ENCODE peak calls at places on chromosomes 7 and 10, in four cellular contexts. W is Panc1, U is HepG2, M is K562. F is an unnamed sample.
A peak's percentile ranks its signal among the peaks of the same experiment; 100 is the strongest.

GRCh38 chr7:103073989-103074518 is 542 bp downstream of the FBXL13 start:
- DNase-seq in W (no peak), U (no peak), M (no peak), F (no peak)

GRCh38 chr7:103037476-103037822 is 37.1 kb downstream of the FBXL13 start:
- DNase-seq in M (no peak), W (no peak), U (peak; percentile 4), F (no peak)

GRCh38 chr7:129074361-129074871 is 19.5 kb upstream of the TNPO3 start:
- DNase-seq in U (no peak), M (no peak), W (no peak), F (no peak)

GRCh38 chr7:20083781-20084180 is 133.4 kb downstream of the MACC1 start:
- DNase-seq in M (no peak), W (no peak), U (no peak), F (no peak)

GRCh38 chr10:13787015-13787421 is 200.3 kb downstream of the PRPF18 start:
- DNase-seq in U (no peak), W (no peak), M (no peak), F (no peak)

GRCh38 chr7:133545613-133546012 is 292.7 kb downstream of the EXOC4 start:
- DNase-seq in U (no peak), M (no peak), W (no peak), F (no peak)

GRCh38 chr7:149136118-149136517 is 10.0 kb upstream of the ZNF425 start:
- DNase-seq in U (no peak), M (no peak), W (no peak), F (no peak)

GRCh38 chr7:45146531-45147379 is 10.8 kb upstream of the RAMP3 start:
- DNase-seq in W (no peak), U (no peak), M (peak; percentile 47), F (no peak)

GRCh38 chr7:66353547-66353946 is 148.4 kb downstream of the TPST1 start:
- DNase-seq in W (no peak), U (no peak), M (no peak), F (no peak)

GRCh38 chr10:99368646-99369045 is 39.5 kb downstream of the CNNM1 start:
- DNase-seq in M (no peak), U (peak; percentile 27), W (no peak), F (no peak)
- TF ChIP-seq TCF7L2 in M (no peak), U (no peak), W (no peak), F (no peak)

GRCh38 chr10:102615361-102615760 is 28.9 kb upstream of the TRIM8 start:
- DNase-seq in W (no peak), M (peak; percentile 70), U (no peak), F (no peak)

GRCh38 chr10:102613286-102613685 is 31.0 kb upstream of the TRIM8 start:
- DNase-seq in W (no peak), M (no peak), U (no peak), F (no peak)

GRCh38 chr10:102614888-102615287 is 29.4 kb upstream of the TRIM8 start:
- DNase-seq in M (no peak), W (no peak), U (no peak), F (no peak)

GRCh38 chr10:102612964-102613275 is 31.4 kb upstream of the TRIM8 start:
- DNase-seq in M (no peak), W (no peak), U (no peak), F (no peak)

DNA sequence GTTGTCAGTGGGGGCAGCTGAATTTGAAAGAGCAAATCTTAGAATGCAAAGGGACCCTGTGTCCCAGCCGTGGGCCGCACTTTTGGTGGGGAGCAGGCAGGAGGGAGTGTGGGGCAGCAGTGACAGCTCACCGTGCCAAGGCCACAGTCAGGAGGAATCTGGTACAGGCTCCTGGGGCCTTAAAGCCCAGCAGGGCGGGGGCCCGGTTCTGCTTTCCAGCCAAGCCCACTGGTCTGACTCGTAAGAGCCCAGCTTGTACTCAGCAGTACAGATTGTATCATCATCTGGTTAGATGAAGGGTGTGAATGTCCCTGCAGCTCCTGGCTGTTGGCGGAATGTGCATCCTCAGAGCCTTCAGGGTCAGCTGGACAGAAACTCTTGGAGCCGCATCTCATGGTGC is 30.5 kb upstream of the TRIM8 start:
- DNase-seq in W (no peak), U (no peak), M (no peak), F (no peak)
- H3K27ac ChIP-seq in W (no peak overlapping the region), U (no peak overlapping the region), M (no peak overlapping the region), F (no peak overlapping the region)

DNA sequence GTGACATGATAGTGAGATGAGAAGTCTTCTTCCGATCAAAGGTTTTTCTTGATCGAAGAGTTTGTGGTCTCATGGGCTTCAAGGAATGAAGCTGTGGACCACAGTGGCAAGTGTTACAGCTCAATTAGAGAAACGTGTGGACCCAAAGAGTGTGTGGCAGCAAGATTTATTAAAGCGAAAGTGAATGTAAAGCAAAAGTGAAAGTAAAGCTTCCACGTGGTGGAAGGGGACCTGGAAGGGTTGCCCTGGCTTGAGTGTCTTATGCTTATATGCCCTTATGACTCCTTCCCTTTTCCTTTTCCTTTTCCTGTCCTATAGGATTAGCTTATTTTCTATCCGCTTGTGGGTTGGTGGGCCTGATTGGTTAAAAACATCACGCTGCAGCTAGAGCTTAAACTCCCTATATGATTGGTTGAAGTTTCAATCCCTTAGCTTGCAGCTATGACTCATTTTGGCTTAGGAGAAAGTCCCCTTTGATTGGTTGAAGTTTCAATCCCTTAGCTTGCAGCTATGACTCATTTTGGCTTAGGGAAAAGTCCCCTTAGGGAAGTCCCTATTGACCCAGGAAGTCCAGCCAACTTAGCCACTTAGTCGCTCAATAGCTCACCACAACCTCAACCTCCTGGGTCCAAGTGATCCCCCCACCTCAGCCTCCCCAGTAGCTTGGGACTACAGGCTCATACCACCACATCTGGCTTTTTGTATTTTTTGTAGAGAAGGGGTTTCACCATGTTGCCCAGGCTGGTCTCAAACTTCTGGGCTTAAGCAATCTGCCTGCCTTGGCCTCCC is 34.7 kb downstream of the MRPS24 start:
- DNase-seq in U (no peak), W (no peak), M (no peak), F (no peak)
- H3K4me3 ChIP-seq in U (peak overlapping the region; percentile 40), W (peak overlapping the region; percentile 34), M (no peak overlapping the region), F (no peak overlapping the region)

GRCh38 chr10:37619336-37619735 is 238.1 kb downstream of the ZNF248 start:
- DNase-seq in U (no peak), W (no peak), M (no peak), F (no peak)
- TF ChIP-seq TCF7L2 in U (no peak), W (no peak), M (no peak), F (no peak)

GRCh38 chr7:94580601-94581000 is 71.0 kb downstream of the CASD1 start:
- DNase-seq in U (peak; percentile 93), W (no peak), M (no peak), F (no peak)
- H3K27ac ChIP-seq in U (peak overlapping the region; percentile 57), W (no peak overlapping the region), M (no peak overlapping the region), F (no peak overlapping the region)

GRCh38 chr10:116621934-116622655 is 1.3 kb downstream of the PNLIPRP2 start:
- DNase-seq in M (no peak), U (no peak), W (no peak), F (no peak)
- H3K4me3 ChIP-seq in M (no peak overlapping the region), U (no peak overlapping the region), W (no peak overlapping the region), F (no peak overlapping the region)

GRCh38 chr10:93166116-93166515 is 92.4 kb downstream of the CYP26A1 start:
- DNase-seq in M (no peak), W (no peak), U (no peak), F (no peak)

GRCh38 chr10:93165367-93165766 is 91.7 kb downstream of the CYP26A1 start:
- DNase-seq in W (no peak), M (no peak), U (no peak), F (no peak)

GRCh38 chr10:93160140-93160539 is 86.4 kb downstream of the CYP26A1 start:
- DNase-seq in W (no peak), U (no peak), M (no peak), F (no peak)

GRCh38 chr10:93160829-93161228 is 87.1 kb downstream of the CYP26A1 start:
- DNase-seq in M (no peak), U (no peak), W (no peak), F (no peak)
- TF ChIP-seq TCF7L2 in M (no peak), U (no peak), W (no peak), F (no peak)

GRCh38 chr7:28082071-28082470 is 98.5 kb downstream of the JAZF1 start:
- DNase-seq in U (no peak), W (no peak), M (no peak), F (no peak)

GRCh38 chr7:28086198-28086597 is 94.4 kb downstream of the JAZF1 start:
- DNase-seq in M (no peak), W (no peak), U (no peak), F (no peak)

GRCh38 chr7:28081016-28081415 is 99.6 kb downstream of the JAZF1 start:
- DNase-seq in U (no peak), W (no peak), M (no peak), F (no peak)

GRCh38 chr7:28083159-28083997 is 97.2 kb downstream of the JAZF1 start:
- DNase-seq in W (no peak), U (no peak), M (no peak), F (no peak)

GRCh38 chr7:28083998-28084985 is 96.3 kb downstream of the JAZF1 start:
- DNase-seq in W (no peak), M (no peak), U (no peak), F (no peak)
- H3K27ac ChIP-seq in W (peak overlapping the region; percentile 9), M (no peak overlapping the region), U (no peak overlapping the region), F (no peak overlapping the region)

DNA sequence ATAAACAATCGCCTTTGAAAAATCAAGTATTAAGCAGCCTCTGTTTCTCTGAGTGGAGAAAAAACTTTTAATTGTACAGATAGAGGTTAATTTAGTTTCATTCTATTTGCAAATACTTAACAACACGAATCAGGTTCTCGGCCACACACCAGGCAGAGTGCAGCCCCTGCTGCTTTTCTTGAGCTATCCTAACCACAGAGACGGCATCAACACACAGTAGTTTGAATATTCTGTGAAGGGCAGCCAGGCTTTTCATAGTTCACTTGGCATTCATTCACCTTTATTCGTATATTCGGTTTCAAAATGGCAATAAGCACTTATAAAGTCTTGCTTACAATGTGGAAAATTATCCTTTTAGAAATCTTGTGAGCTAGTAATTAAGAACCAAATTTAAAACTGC is 5.7 kb downstream of the ADARB2 start:
- DNase-seq in W (no peak), U (no peak), M (no peak), F (no peak)
- H3K4me3 ChIP-seq in W (no peak overlapping the region), U (no peak overlapping the region), M (no peak overlapping the region), F (no peak overlapping the region)

GRCh38 chr10:122474145-122474739 is 12.9 kb downstream of the HTRA1 start:
- DNase-seq in U (no peak), M (no peak), W (no peak), F (no peak)

GRCh38 chr10:122476034-122476695 is 14.8 kb downstream of the HTRA1 start:
- DNase-seq in M (no peak), W (no peak), U (no peak), F (no peak)

GRCh38 chr10:122475581-122475980 is 14.2 kb downstream of the HTRA1 start:
- DNase-seq in M (no peak), W (no peak), U (no peak), F (no peak)

GRCh38 chr10:122473116-122473515 is 11.8 kb downstream of the HTRA1 start:
- DNase-seq in U (no peak), M (no peak), W (no peak), F (no peak)

GRCh38 chr10:122475130-122475529 is 13.8 kb downstream of the HTRA1 start:
- DNase-seq in U (no peak), W (no peak), M (no peak), F (no peak)
- TF ChIP-seq TCF7L2 in U (no peak), W (no peak), M (no peak), F (no peak)